ENCODE peak calls at places on chromosomes 1 and 21, in five cellular contexts. One of them, this sample, is unnamed.

GRCh38 chr21:29827236-29827635 is 112.6 kb downstream of the GRIK1 start:
- DNase-seq in GM12891: no peak
- DNase-seq in GM13976: no peak
- DNase-seq in HEK293T: no peak
- DNase-seq in adrenal gland: no peak
- DNase-seq in this sample: no peak

GRCh38 chr1:205319081-205320018 is 2.2 kb downstream of the NUAK2 start:
- DNase-seq in adrenal gland: peak; percentile 89
- DNase-seq in HEK293T: no peak
- DNase-seq in GM12891: no peak
- DNase-seq in GM13976: no peak
- DNase-seq in this sample: no peak

GRCh38 chr1:93749894-93750301 is 68.3 kb upstream of the BCAR3 start:
- DNase-seq in GM13976: peak; percentile 42
- DNase-seq in GM12891: no peak
- DNase-seq in HEK293T: no peak
- DNase-seq in adrenal gland: no peak
- DNase-seq in this sample: no peak

GRCh38 chr1:223727541-223727940 is 15.2 kb downstream of the CAPN2 start:
- DNase-seq in GM13976: no peak
- DNase-seq in GM12891: no peak
- DNase-seq in adrenal gland: no peak
- DNase-seq in HEK293T: no peak
- DNase-seq in this sample: no peak

GRCh38 chr1:101683561-101683960 is 313.2 kb downstream of the OLFM3 start:
- DNase-seq in GM13976: no peak
- DNase-seq in GM12891: no peak
- DNase-seq in HEK293T: peak; percentile 12
- DNase-seq in adrenal gland: no peak
- DNase-seq in this sample: no peak

GRCh38 chr1:110007045-110007444 is 22.5 kb downstream of the AHCYL1 start:
- DNase-seq in GM12891: no peak
- DNase-seq in HEK293T: no peak
- DNase-seq in adrenal gland: no peak
- DNase-seq in GM13976: no peak
- DNase-seq in this sample: no peak

GRCh38 chr1:182281541-182281940 is 110.0 kb downstream of the GLUL start:
- DNase-seq in GM12891: no peak
- DNase-seq in adrenal gland: no peak
- DNase-seq in HEK293T: no peak
- DNase-seq in GM13976: no peak
- DNase-seq in this sample: no peak

GRCh38 chr1:29119365-29119929 is 4.3 kb downstream of the TMEM200B start:
- DNase-seq in GM13976: no peak
- DNase-seq in adrenal gland: no peak
- DNase-seq in HEK293T: no peak
- DNase-seq in GM12891: no peak
- DNase-seq in this sample: no peak

GRCh38 chr1:172940170-172940855 is 110.4 kb downstream of the TNFSF18 start:
- DNase-seq in HEK293T: no peak
- DNase-seq in GM12891: no peak
- DNase-seq in GM13976: no peak
- DNase-seq in adrenal gland: no peak
- DNase-seq in this sample: no peak

GRCh38 chr1:212712451-212713303 is 13.0 kb upstream of the BATF3 start:
- DNase-seq in adrenal gland: no peak
- DNase-seq in GM12891: no peak
- DNase-seq in GM13976: no peak
- DNase-seq in HEK293T: no peak
- DNase-seq in this sample: no peak

GRCh38 chr1:8718878-8719361 is 98.5 kb downstream of the RERE start:
- DNase-seq in GM13976: no peak
- DNase-seq in adrenal gland: no peak
- DNase-seq in GM12891: no peak
- DNase-seq in HEK293T: no peak
- DNase-seq in this sample: no peak

GRCh38 chr1:98963359-98963758 is 41.3 kb downstream of the PLPPR5 start:
- DNase-seq in GM13976: no peak
- DNase-seq in adrenal gland: no peak
- DNase-seq in GM12891: no peak
- DNase-seq in HEK293T: no peak
- DNase-seq in this sample: no peak

GRCh38 chr1:53535846-53536245 is 76.6 kb downstream of the DMRTB1 start:
- DNase-seq in adrenal gland: no peak
- DNase-seq in GM13976: no peak
- DNase-seq in HEK293T: no peak
- DNase-seq in GM12891: no peak
- DNase-seq in this sample: no peak

GRCh38 chr1:156584813-156585212 is 5.3 kb downstream of the TTC24 start:
- DNase-seq in GM13976: peak; percentile 54
- DNase-seq in GM12891: no peak
- DNase-seq in HEK293T: peak; percentile 45
- DNase-seq in adrenal gland: no peak
- DNase-seq in this sample: no peak

GRCh38 chr1:42944207-42944928 is 14.3 kb downstream of the SLC2A1 start:
- DNase-seq in GM13976: no peak
- DNase-seq in adrenal gland: peak; percentile 50
- DNase-seq in HEK293T: no peak
- DNase-seq in GM12891: no peak
- DNase-seq in this sample: no peak

GRCh38 chr21:36946949-36947371 is 19.5 kb downstream of the HLCS start:
- DNase-seq in GM13976: no peak
- DNase-seq in HEK293T: no peak
- DNase-seq in GM12891: no peak
- DNase-seq in adrenal gland: no peak
- DNase-seq in this sample: no peak

GRCh38 chr1:18299441-18300338 is 181.0 kb upstream of the KLHDC7A start:
- DNase-seq in adrenal gland: peak; percentile 40
- DNase-seq in GM13976: peak; percentile 70
- DNase-seq in HEK293T: peak; percentile 56
- DNase-seq in GM12891: peak; percentile 60
- DNase-seq in this sample: peak; percentile 34

GRCh38 chr21:35291963-35292627 is 243.0 kb upstream of the RUNX1 start:
- DNase-seq in HEK293T: no peak
- DNase-seq in adrenal gland: no peak
- DNase-seq in GM13976: no peak
- DNase-seq in GM12891: no peak
- DNase-seq in this sample: no peak

GRCh38 chr1:167860231-167860923 is 53.6 kb downstream of the ADCY10 start:
- DNase-seq in GM12891: no peak
- DNase-seq in HEK293T: no peak
- DNase-seq in adrenal gland: no peak
- DNase-seq in GM13976: no peak
- DNase-seq in this sample: no peak

GRCh38 chr21:23217597-23217996 is 2219.4 kb downstream of the NCAM2 start:
- DNase-seq in adrenal gland: no peak
- DNase-seq in GM13976: no peak
- DNase-seq in HEK293T: no peak
- DNase-seq in GM12891: no peak
- DNase-seq in this sample: no peak

GRCh38 chr1:55535724-55536262 is 320.6 kb upstream of the USP24 start:
- DNase-seq in GM12891: no peak
- DNase-seq in HEK293T: no peak
- DNase-seq in adrenal gland: no peak
- DNase-seq in GM13976: no peak
- DNase-seq in this sample: no peak

GRCh38 chr1:150409504-150410362 is 45.8 kb downstream of the RPRD2 start:
- DNase-seq in HEK293T: no peak
- DNase-seq in adrenal gland: no peak
- DNase-seq in GM13976: no peak
- DNase-seq in GM12891: no peak
- DNase-seq in this sample: no peak

GRCh38 chr1:222252788-222253187 is 295.1 kb downstream of the HHIPL2 start:
- DNase-seq in GM12891: no peak
- DNase-seq in adrenal gland: no peak
- DNase-seq in HEK293T: no peak
- DNase-seq in GM13976: no peak
- DNase-seq in this sample: no peak

This sample was measured in nephron progenitor cell.